ENCODE peak calls at places on chromosomes 5 and 9, in four cellular contexts. F is NCI-H2029; J is CD8-positive, alpha-beta T cell; A is naive B cell. N is an unnamed sample.

GRCh38 chr9:14424983-14425382 is 111.0 kb upstream of the NFIB start:
- DNase-seq in F (no peak), J (no peak), A (no peak), N (no peak)

GRCh38 chr5:122076023-122076422 is 2.0 kb downstream of the LOX start:
- DNase-seq in F (no peak), J (no peak), A (no peak), N (no peak)

GRCh38 chr9:68996457-68996856 is 17.5 kb downstream of the PRKACG start:
- DNase-seq in F (no peak), J (no peak), A (no peak), N (no peak)

GRCh38 chr9:96040591-96041461 is 165.3 kb downstream of the ERCC6L2 start:
- DNase-seq in F (peak; percentile 68), J (no peak), A (no peak), N (no peak)

GRCh38 chr5:124906339-124907097 is 160.1 kb upstream of the ZNF608 start:
- DNase-seq in F (peak; percentile 67), J (no peak), A (no peak), N (no peak)

GRCh38 chr5:159792180-159792579 is 124.1 kb upstream of the ADRA1B start:
- DNase-seq in F (no peak), J (no peak), A (no peak), N (no peak)

GRCh38 chr9:6855860-6856259 is 98.1 kb downstream of the KDM4C start:
- DNase-seq in F (no peak), J (no peak), A (no peak), N (peak; percentile 32)

GRCh38 chr5:197892-198489 is 6.7 kb downstream of the LRRC14B start:
- DNase-seq in F (no peak), J (no peak), A (no peak), N (no peak)

GRCh38 chr5:42614509-42614908 is 142.1 kb upstream of the CCDC152 start:
- DNase-seq in F (no peak), J (no peak), A (no peak), N (no peak)

GRCh38 chr5:178328826-178329225 is 96.2 kb upstream of the PHYKPL start:
- DNase-seq in F (no peak), J (no peak), A (no peak), N (no peak)

GRCh38 chr9:101601904-101602765 is 7.4 kb upstream of the PPP3R2 start:
- DNase-seq in F (peak; percentile 16), J (no peak), A (peak; percentile 12), N (peak; percentile 39)

GRCh38 chr5:176365663-176366574 is 632 bp downstream of the ARL10 start:
- DNase-seq in F (no peak), J (no peak), A (no peak), N (no peak)

GRCh38 chr5:135569755-135570452 is 8.9 kb downstream of the CXCL14 start:
- DNase-seq in F (peak; percentile 28), J (no peak), A (no peak), N (no peak)

GRCh38 chr9:127314911-127315310 is 50.3 kb downstream of the GARNL3 start:
- DNase-seq in F (no peak), J (no peak), A (no peak), N (no peak)